ENCODE peak calls at places on chromosome 5, in four cellular contexts. One of them, this sample, is unnamed.
A peak's percentile ranks its signal among the peaks of the same experiment; 100 is the strongest.

GRCh38 chr5:154370119-154370518 is 75.7 kb upstream of the SAP30L start:
- DNase-seq in SK-N-SH: no peak
- DNase-seq in OCI-LY7: no peak
- DNase-seq in hepatocyte: no peak
- DNase-seq in this sample: peak; percentile 27

GRCh38 chr5:122741681-122742080 is 33.2 kb upstream of the SNX2 start:
- DNase-seq in SK-N-SH: no peak
- DNase-seq in OCI-LY7: no peak
- DNase-seq in hepatocyte: no peak
- DNase-seq in this sample: no peak

GRCh38 chr5:120463991-120464626 is at the start of gene PRR16:
- DNase-seq in SK-N-SH: peak; percentile 90
- DNase-seq in OCI-LY7: no peak
- DNase-seq in hepatocyte: peak; percentile 85
- DNase-seq in this sample: peak; percentile 56

GRCh38 chr5:172828911-172829431 is 5.1 kb upstream of the ERGIC1 start:
- DNase-seq in SK-N-SH: no peak
- DNase-seq in OCI-LY7: no peak
- DNase-seq in hepatocyte: no peak
- DNase-seq in this sample: peak; percentile 29

GRCh38 chr5:7679663-7680062 is 171.3 kb downstream of the CFAP90 start:
- DNase-seq in SK-N-SH: no peak
- DNase-seq in OCI-LY7: no peak
- DNase-seq in hepatocyte: no peak
- DNase-seq in this sample: no peak

GRCh38 chr5:166165600-166165999 is 2125.8 kb upstream of the WWC1 start:
- DNase-seq in SK-N-SH: no peak
- DNase-seq in OCI-LY7: no peak
- DNase-seq in hepatocyte: peak; percentile 50
- DNase-seq in this sample: no peak

GRCh38 chr5:73591698-73592501 is 26.4 kb downstream of the UTP15 start:
- DNase-seq in SK-N-SH: peak; percentile 19
- DNase-seq in OCI-LY7: no peak
- DNase-seq in hepatocyte: peak; percentile 63
- DNase-seq in this sample: peak; percentile 54

GRCh38 chr5:74233571-74233970 is 407.0 kb downstream of the ENC1 start:
- DNase-seq in SK-N-SH: no peak
- DNase-seq in OCI-LY7: no peak
- DNase-seq in hepatocyte: no peak
- DNase-seq in this sample: peak; percentile 88

GRCh38 chr5:43037929-43038510 is 2.1 kb downstream of the ANXA2R start:
- DNase-seq in SK-N-SH: no peak
- DNase-seq in OCI-LY7: peak; percentile 43
- DNase-seq in hepatocyte: no peak
- DNase-seq in this sample: peak; percentile 82

GRCh38 chr5:5217371-5217770 is 77.2 kb downstream of the ADAMTS16 start:
- DNase-seq in SK-N-SH: no peak
- DNase-seq in OCI-LY7: no peak
- DNase-seq in hepatocyte: no peak
- DNase-seq in this sample: no peak

DNA sequence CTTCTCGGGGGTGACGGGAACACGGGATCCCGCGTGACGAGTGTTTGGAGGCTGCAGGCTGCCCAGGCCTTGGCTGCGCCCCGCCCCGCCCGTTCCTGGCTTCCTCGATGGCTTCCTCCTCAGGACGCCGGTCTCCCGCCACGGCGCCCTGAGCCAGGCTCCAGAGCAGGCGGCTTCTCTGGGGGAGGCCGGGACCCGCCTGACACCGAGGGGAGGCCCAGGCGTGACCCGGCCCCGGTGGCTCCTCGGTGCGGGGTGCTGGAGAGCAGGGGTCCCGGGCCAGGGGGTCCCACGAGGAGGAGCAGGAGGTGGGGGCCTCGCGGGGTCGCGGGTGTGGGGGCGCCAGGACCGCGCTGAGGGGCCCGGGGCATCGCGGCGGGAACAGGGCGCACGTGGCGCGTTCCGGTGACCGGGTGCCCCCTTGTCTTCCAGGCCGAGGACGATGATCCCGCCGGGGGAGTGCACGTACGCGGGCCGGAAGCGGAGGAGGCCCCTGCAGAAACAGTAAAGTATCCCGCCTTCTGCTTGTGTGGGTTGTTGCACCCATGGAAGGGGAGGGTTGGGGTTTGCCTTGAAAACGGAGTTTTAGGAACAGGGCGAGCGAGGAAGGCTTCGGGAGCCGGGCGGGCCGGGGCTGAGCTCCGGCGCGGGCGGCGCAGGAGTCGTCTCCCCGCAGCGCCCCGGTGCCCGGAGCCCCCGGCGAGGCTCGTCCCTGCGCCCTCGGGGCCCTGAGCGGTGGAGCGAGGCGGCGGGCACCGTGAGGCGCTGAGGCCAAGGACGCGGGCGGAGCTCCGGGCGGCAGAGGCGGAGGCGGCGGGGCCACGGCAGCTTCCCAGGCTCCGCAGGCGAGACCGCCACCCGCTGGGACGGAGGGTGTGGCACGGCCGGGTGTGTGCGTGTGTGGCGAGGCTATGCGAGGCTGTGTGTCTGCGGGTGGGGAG is 22.2 kb downstream of the AHRR start:
- DNase-seq in SK-N-SH: peak; percentile 89
- DNase-seq in OCI-LY7: no peak
- DNase-seq in hepatocyte: peak; percentile 85
- DNase-seq in this sample: peak; percentile 34
- H2AFZ ChIP-seq in SK-N-SH: no peak overlapping the region
- H2AFZ ChIP-seq in OCI-LY7: no peak overlapping the region
- H2AFZ ChIP-seq in hepatocyte: peak overlapping the region; percentile 49
- H2AFZ ChIP-seq in this sample: no peak overlapping the region

GRCh38 chr5:68285857-68286611 is 70.5 kb downstream of the PIK3R1 start:
- DNase-seq in SK-N-SH: peak; percentile 36
- DNase-seq in OCI-LY7: peak; percentile 73
- DNase-seq in hepatocyte: peak; percentile 79
- DNase-seq in this sample: peak; percentile 39
- H3K4me2 ChIP-seq in SK-N-SH: no peak overlapping the region
- H3K4me2 ChIP-seq in OCI-LY7: peak overlapping the region; percentile 82
- H3K4me2 ChIP-seq in hepatocyte: peak overlapping the region; percentile 32
- H3K4me2 ChIP-seq in this sample: no peak overlapping the region

GRCh38 chr5:102815560-102816324 is 60.6 kb downstream of the PAM start:
- DNase-seq in SK-N-SH: no peak
- DNase-seq in OCI-LY7: no peak
- DNase-seq in hepatocyte: no peak
- DNase-seq in this sample: no peak
- TF ChIP-seq EZH2phosphoT487 in SK-N-SH: no peak
- TF ChIP-seq EZH2phosphoT487 in OCI-LY7: no peak
- TF ChIP-seq EZH2phosphoT487 in hepatocyte: no peak
- TF ChIP-seq EZH2phosphoT487 in this sample: no peak

GRCh38 chr5:61704289-61704688 is 372.2 kb downstream of the ZSWIM6 start:
- DNase-seq in SK-N-SH: no peak
- DNase-seq in OCI-LY7: no peak
- DNase-seq in hepatocyte: no peak
- DNase-seq in this sample: no peak

GRCh38 chr5:61702784-61703183 is 370.7 kb downstream of the ZSWIM6 start:
- DNase-seq in SK-N-SH: no peak
- DNase-seq in OCI-LY7: no peak
- DNase-seq in hepatocyte: no peak
- DNase-seq in this sample: no peak

GRCh38 chr5:61701877-61702602 is 370.0 kb downstream of the ZSWIM6 start:
- DNase-seq in SK-N-SH: no peak
- DNase-seq in OCI-LY7: no peak
- DNase-seq in hepatocyte: no peak
- DNase-seq in this sample: no peak

DNA sequence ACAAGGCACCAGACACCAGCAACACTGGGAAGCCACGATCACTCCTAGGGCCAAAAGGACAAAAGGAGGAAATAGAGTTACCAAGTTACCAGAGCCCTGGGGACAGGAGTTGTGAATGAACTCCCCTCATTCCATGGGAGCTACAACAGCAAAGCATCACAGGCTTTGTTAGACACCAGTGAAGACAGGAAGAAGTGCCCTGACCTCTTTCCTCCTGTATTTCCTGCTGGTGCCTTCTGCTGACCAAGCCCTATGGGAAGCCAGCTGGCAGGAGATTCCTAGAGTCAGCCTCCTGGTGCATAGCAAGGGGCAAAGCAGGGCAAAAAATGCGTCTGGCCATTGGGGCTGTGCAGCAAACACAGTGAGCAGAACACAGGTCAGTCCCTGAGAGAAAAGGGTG is 374.7 kb downstream of the ZSWIM6 start:
- DNase-seq in SK-N-SH: no peak
- DNase-seq in OCI-LY7: no peak
- DNase-seq in hepatocyte: no peak
- DNase-seq in this sample: no peak
- H2AFZ ChIP-seq in SK-N-SH: no peak overlapping the region
- H2AFZ ChIP-seq in OCI-LY7: no peak overlapping the region
- H2AFZ ChIP-seq in hepatocyte: no peak overlapping the region
- H2AFZ ChIP-seq in this sample: no peak overlapping the region